ENCODE peak calls at places on chromosome 13, in six cellular contexts. E, R, U, M, O and C are unnamed samples. For H3K4me1, the result is how much of the 10 kb centered on the place peaks cover.

GRCh38 chr13:83666126-83666525 is 216.1 kb downstream of the SLITRK1 start:
- DNase-seq in O (no peak), U (no peak), R (no peak), M (no peak), E (no peak), C (no peak)

GRCh38 chr13:94112227-94112626 is 367.3 kb downstream of the DCT start:
- DNase-seq in O (no peak), U (no peak), R (no peak), E (no peak), M (no peak), C (no peak)

GRCh38 chr13:28475916-28476725 is 18.8 kb downstream of the FLT1 start:
- DNase-seq in O (no peak), E (no peak), M (no peak), R (no peak), U (no peak), C (peak)

GRCh38 chr13:39897636-39898035 is 242.2 kb downstream of the COG6 start:
- DNase-seq in R (no peak), O (no peak), U (no peak), M (no peak), E (no peak), C (no peak)

GRCh38 chr13:26202365-26202972 is 19.6 kb downstream of the RNF6 start:
- DNase-seq in R (no peak), O (no peak), U (no peak), E (no peak), M (no peak), C (no peak)

GRCh38 chr13:94928127-94928526 is 215.8 kb upstream of the SOX21 start:
- DNase-seq in U (no peak), O (no peak), M (no peak), R (no peak), E (no peak), C (no peak)

GRCh38 chr13:87893982-87894527 is 222.9 kb downstream of the SLITRK5 start:
- DNase-seq in U (no peak), E (no peak), O (no peak), R (no peak), M (no peak), C (no peak)

GRCh38 chr13:24709186-24709913 is 29.1 kb downstream of the ATP12A start:
- DNase-seq in O (no peak), E (no peak), M (no peak), R (peak), U (no peak), C (no peak)

GRCh38 chr13:51584731-51585191 is 499 bp downstream of the WDFY2 start:
- DNase-seq in O (peak), R (no peak), U (peak), E (peak), M (no peak), C (no peak)

GRCh38 chr13:91647361-91647970 is 249.0 kb downstream of the GPC5 start:
- DNase-seq in M (peak), O (no peak), E (no peak), R (no peak), U (no peak), C (no peak)

GRCh38 chr13:64293923-64294322 is 2878.3 kb upstream of the PCDH20 start:
- DNase-seq in R (no peak), O (no peak), M (no peak), U (no peak), E (no peak), C (no peak)

GRCh38 chr13:56009418-56009817 is 1131.3 kb upstream of the PRR20A start:
- DNase-seq in U (no peak), M (no peak), O (no peak), R (no peak), E (no peak), C (no peak)

GRCh38 chr13:94483970-94484369 is 4.5 kb upstream of the DCT start:
- DNase-seq in O (no peak), E (no peak), M (no peak), U (no peak), R (no peak), C (no peak)

GRCh38 chr13:40682449-40683240 is 16.2 kb upstream of the FOXO1 start:
- DNase-seq in R (peak), O (no peak), E (peak), M (no peak), U (no peak), C (no peak)

GRCh38 chr13:60155978-60156377 is 7.8 kb downstream of the DIAPH3 start:
- DNase-seq in M (no peak), O (no peak), E (no peak), U (no peak), R (no peak), C (no peak)

GRCh38 chr13:37526710-37527446 is 71.7 kb downstream of the POSTN start:
- DNase-seq in E (no peak), R (no peak), O (no peak), U (no peak), M (no peak), C (no peak)

GRCh38 chr13:98173431-98173921 is 3.6 kb downstream of the RNF113B start:
- DNase-seq in R (no peak), M (no peak), U (peak), O (no peak), E (no peak), C (no peak)

GRCh38 chr13:77431449-77431848 is 104.1 kb upstream of the SCEL start:
- DNase-seq in E (no peak), R (no peak), U (no peak), M (no peak), O (no peak), C (no peak)

GRCh38 chr13:75787249-75787940 is 151.3 kb downstream of the LMO7 start:
- DNase-seq in O (no peak), U (no peak), E (no peak), R (no peak), M (no peak), C (no peak)

GRCh38 chr13:51324714-51325440 is 14.6 kb upstream of the SERPINE3 start:
- DNase-seq in E (no peak), O (no peak), U (no peak), M (no peak), R (no peak), C (no peak)

GRCh38 chr13:36769126-36769525 is 49.9 kb upstream of the RFXAP start:
- DNase-seq in M (no peak), U (no peak), R (no peak), E (no peak), O (no peak), C (no peak)

GRCh38 chr13:64529874-64530485 is 2700.2 kb downstream of the PCDH9 start:
- DNase-seq in O (no peak), E (peak), U (no peak), R (no peak), M (no peak), C (no peak)

GRCh38 chr13:112102243-112102642 is 35.3 kb downstream of the SOX1 start:
- DNase-seq in E (peak), M (no peak), O (no peak), U (no peak), R (no peak), C (peak)

GRCh38 chr13:28658539-28658795 is 463 bp upstream of the POMP start:
- DNase-seq in M (no peak), E (no peak), U (no peak), O (no peak), R (no peak), C (no peak)

GRCh38 chr13:108433976-108434375 is 164.5 kb downstream of the TNFSF13B start:
- DNase-seq in R (no peak), U (no peak), O (no peak), M (no peak), E (no peak), C (no peak)

GRCh38 chr13:93108111-93108581 is 118.5 kb upstream of the GPC6 start:
- DNase-seq in R (no peak), O (no peak), M (no peak), U (no peak), E (no peak), C (no peak)

GRCh38 chr13:40665754-40666057 is 735 bp downstream of the FOXO1 start:
- DNase-seq in M (no peak), E (no peak), R (no peak), U (no peak), O (no peak), C (no peak)

GRCh38 chr13:101811881-101812280 is 359.4 kb downstream of the ITGBL1 start:
- DNase-seq in U (no peak), M (no peak), O (no peak), E (no peak), R (no peak), C (no peak)

GRCh38 chr13:49652691-49653305 is 24.5 kb downstream of the ARL11 start:
- DNase-seq in R (no peak), M (no peak), U (no peak), E (peak), O (no peak), C (no peak)
- H3K4me1 ChIP-seq in R (under half), M (under half), U (under half), E (under half), O (under half), C (under half)

DNA sequence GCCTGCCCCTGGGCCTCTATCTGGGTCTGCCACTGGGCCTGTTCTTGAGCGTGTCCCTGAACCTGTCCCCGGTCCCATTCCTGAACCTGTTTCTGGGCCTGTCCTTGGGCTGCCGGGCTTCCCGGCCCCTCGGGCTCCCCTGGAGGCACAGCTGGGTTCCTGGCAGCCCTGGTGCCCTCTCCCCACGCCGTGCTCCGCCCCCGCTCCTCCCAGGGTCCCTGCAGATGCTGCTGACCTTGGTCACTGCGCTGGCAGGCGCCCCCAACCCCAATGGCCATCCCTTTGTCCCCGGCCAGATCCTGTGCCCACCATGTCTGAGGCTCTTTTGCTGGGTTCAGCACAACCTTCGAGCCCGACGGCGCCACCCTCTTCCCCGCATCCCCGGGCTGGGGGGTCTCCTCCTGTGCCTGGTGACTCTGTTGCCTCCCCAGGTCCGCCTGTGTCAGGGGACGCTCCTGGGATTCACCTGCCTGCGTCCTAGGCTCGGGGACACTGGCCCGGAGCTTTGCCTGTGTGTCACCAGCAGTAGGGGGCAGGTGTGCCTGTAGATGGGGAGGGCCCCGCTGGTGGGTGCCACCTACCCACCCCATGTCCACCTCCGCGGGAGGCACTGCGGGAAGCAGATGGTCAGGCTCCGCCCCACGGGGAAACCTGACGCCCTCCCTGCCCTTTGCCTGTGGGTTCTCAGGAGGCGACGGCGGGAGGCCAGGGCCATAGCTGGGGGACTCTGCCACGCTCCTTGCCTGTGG is 41.0 kb upstream of the GRTP1 start:
- DNase-seq in O (no peak), U (no peak), E (no peak), R (no peak), M (peak), C (no peak)
- H3K4me1 ChIP-seq in O (under half), U (under half), E (under half), R (under half), M (under half), C (under half)

DNA sequence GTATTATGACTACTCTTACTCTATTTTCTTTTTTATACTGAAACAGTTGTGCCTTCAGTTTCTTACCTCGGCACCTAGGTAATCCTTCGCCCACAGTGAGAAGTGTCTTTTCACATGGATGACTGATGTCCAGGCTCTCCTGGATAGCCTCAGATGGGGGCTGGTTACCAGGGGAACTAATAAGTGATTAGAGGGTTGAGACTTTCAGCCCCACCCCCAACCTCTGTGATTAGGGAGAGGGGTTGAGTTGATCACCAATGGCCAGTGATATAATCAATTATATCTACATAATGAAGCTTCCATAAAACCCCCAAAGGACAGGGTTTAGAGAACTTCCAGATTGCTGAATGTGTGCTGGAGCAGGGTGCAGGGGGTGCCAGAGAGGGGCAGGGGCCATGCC is 43.0 kb upstream of the GPR183 start:
- DNase-seq in E (no peak), U (no peak), M (no peak), R (no peak), O (no peak), C (peak)
- H3K4me1 ChIP-seq in E (under half), U (under half), M (under half), R (half or more), O (under half), C (under half)

GRCh38 chr13:110562696-110563462 is 1.4 kb upstream of the RAB20 start:
- DNase-seq in M (no peak), O (no peak), U (no peak), R (no peak), E (no peak), C (no peak)
- H3K4me1 ChIP-seq in M (under half), O (under half), U (under half), R (under half), E (under half), C (under half)

GRCh38 chr13:30367296-30367695 is 55.0 kb upstream of the UBE2L5 start:
- DNase-seq in E (no peak), M (no peak), R (no peak), U (no peak), O (no peak), C (no peak)

GRCh38 chr13:30373727-30374126 is 48.6 kb upstream of the UBE2L5 start:
- DNase-seq in O (peak), R (no peak), E (no peak), U (no peak), M (no peak), C (no peak)

GRCh38 chr13:30371649-30372265 is 50.5 kb upstream of the UBE2L5 start:
- DNase-seq in R (peak), E (no peak), M (no peak), O (peak), U (no peak), C (no peak)

GRCh38 chr13:30370916-30371521 is 51.3 kb upstream of the UBE2L5 start:
- DNase-seq in E (no peak), M (no peak), O (no peak), R (no peak), U (no peak), C (no peak)

DNA sequence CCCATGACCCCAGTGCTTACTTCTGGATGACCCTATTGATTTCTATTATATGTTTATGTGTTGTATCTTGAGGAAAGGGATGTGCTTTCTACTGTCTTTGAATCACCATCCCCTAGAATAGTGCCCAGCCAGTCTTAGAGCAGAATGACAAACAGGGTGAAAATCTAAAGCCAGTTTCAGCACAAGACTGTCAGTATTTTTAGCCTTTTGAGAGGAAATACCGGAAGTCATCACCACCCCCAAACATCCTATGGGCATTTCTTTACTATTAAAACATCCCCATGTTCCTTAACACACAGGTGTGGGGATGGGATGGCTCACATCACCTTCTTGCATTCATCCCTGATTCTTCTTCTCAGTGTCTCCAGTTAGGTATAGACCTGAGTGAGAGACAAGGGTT is 52.1 kb upstream of the UBE2L5 start:
- DNase-seq in U (no peak), E (no peak), O (no peak), R (no peak), M (no peak), C (no peak)
- H3K4me1 ChIP-seq in U (under half), E (under half), O (under half), R (half or more), M (under half), C (under half)